ENCODE peak calls at places on chromosomes 4 and X, in seven cellular contexts. S, B, D, E, Z, U and I are unnamed samples.

GRCh38 chr4:48275247-48275646 is 5.6 kb upstream of the TEC start:
- DNase-seq in S (no peak), B (peak; percentile 64), D (no peak), E (no peak), Z (peak; percentile 78), U (no peak), I (no peak)

GRCh38 chr4:78691333-78691732 is 84.8 kb upstream of the BMP2K start:
- DNase-seq in S (no peak), B (peak; percentile 30), D (no peak), E (no peak), Z (peak; percentile 43), U (peak; percentile 23), I (no peak)

GRCh38 chr4:3335982-3336381 is 43.2 kb downstream of the RGS12 start:
- DNase-seq in S (no peak), B (no peak), D (no peak), E (no peak), Z (no peak), U (no peak), I (no peak)

GRCh38 chrX:71870337-71871098 is 40.1 kb upstream of the NHSL2 start:
- DNase-seq in S (no peak), B (no peak), D (no peak), E (no peak), Z (peak; percentile 2), U (no peak), I (no peak)

GRCh38 chrX:56762707-56763555 is 33.9 kb downstream of the NBDY start:
- DNase-seq in S (no peak), B (no peak), D (no peak), E (no peak), Z (no peak), U (no peak), I (no peak)

GRCh38 chrX:150980186-150980585 is 2.9 kb upstream of the HMGB3 start:
- DNase-seq in S (no peak), B (no peak), D (no peak), E (no peak), Z (no peak), U (no peak), I (no peak)

GRCh38 chrX:108735087-108735679 is 1.2 kb downstream of the IRS4 start:
- DNase-seq in S (no peak), B (peak; percentile 3), D (no peak), E (no peak), Z (no peak), U (no peak), I (no peak)

GRCh38 chr4:169823685-169824084 is 65.9 kb upstream of the HPF1 start:
- DNase-seq in S (no peak), B (peak; percentile 71), D (no peak), E (no peak), Z (peak; percentile 81), U (no peak), I (no peak)

GRCh38 chr4:67751260-67751659 is 2.9 kb downstream of the GNRHR start:
- DNase-seq in S (no peak), B (peak; percentile 36), D (no peak), E (no peak), Z (peak; percentile 19), U (no peak), I (no peak)

GRCh38 chr4:145681956-145682355 is 2.0 kb downstream of the C4orf51 start:
- DNase-seq in S (no peak), B (peak; percentile 43), D (no peak), E (no peak), Z (peak; percentile 9), U (no peak), I (no peak)

GRCh38 chrX:111041018-111041462 is 55.0 kb upstream of the PAK3 start:
- DNase-seq in S (no peak), B (peak; percentile 85), D (no peak), E (no peak), Z (peak; percentile 44), U (no peak), I (no peak)

GRCh38 chrX:77937291-77937690 is 26.8 kb downstream of the ATP7A start:
- DNase-seq in S (no peak), B (peak; percentile 70), D (no peak), E (no peak), Z (peak; percentile 52), U (no peak), I (no peak)

GRCh38 chr4:101782546-101782945 is 8.0 kb upstream of the BANK1 start:
- DNase-seq in S (no peak), B (peak; percentile 5), D (no peak), E (no peak), Z (peak; percentile 21), U (no peak), I (no peak)

GRCh38 chrX:132022115-132022862 is 813 bp upstream of the STK26 start:
- DNase-seq in S (no peak), B (no peak), D (no peak), E (no peak), Z (peak; percentile 6), U (no peak), I (no peak)

GRCh38 chr4:1305261-1305711 is 15.6 kb downstream of the MAEA start:
- DNase-seq in S (no peak), B (no peak), D (no peak), E (no peak), Z (no peak), U (no peak), I (no peak)

GRCh38 chrX:66731398-66731797 is 92.5 kb upstream of the EDA2R start:
- DNase-seq in S (no peak), B (peak; percentile 43), D (no peak), E (no peak), Z (peak; percentile 72), U (no peak), I (no peak)

GRCh38 chr4:40923326-40924095 is 173.8 kb downstream of the NSUN7 start:
- DNase-seq in S (peak; percentile 51), B (no peak), D (no peak), E (no peak), Z (no peak), U (no peak), I (peak; percentile 30)